ENCODE peak calls at places on chromosomes 3 and 15, in seven cellular contexts. A, S, B, X, Q, F and H are unnamed samples.

GRCh38 chr3:64358853-64359252 is 133.6 kb upstream of the PRICKLE2 start:
- DNase-seq in Q (no peak), F (no peak), X (no peak), S (no peak), B (no peak), A (no peak), H (no peak)

GRCh38 chr3:4979401-4980228 is at the start of gene BHLHE40:
- DNase-seq in F (peak), X (no peak), B (peak), A (peak), Q (no peak), S (no peak), H (no peak)

GRCh38 chr3:182136008-182136910 is 424.5 kb downstream of the SOX2 start:
- DNase-seq in X (no peak), S (no peak), Q (no peak), F (no peak), B (no peak), A (no peak), H (no peak)

GRCh38 chr15:64681424-64682024 is 93.9 kb downstream of the RBPMS2 start:
- DNase-seq in A (peak), S (peak), B (peak), Q (no peak), X (peak), F (no peak), H (peak)

GRCh38 chr15:31615643-31616415 is 289.2 kb downstream of the KLF13 start:
- DNase-seq in F (no peak), B (no peak), Q (no peak), S (no peak), X (no peak), A (no peak), H (no peak)

GRCh38 chr3:122081543-122081942 is 26.4 kb downstream of the CD86 start:
- DNase-seq in S (no peak), Q (no peak), X (no peak), F (no peak), B (no peak), A (no peak), H (no peak)

GRCh38 chr15:31279221-31280036 is 47.2 kb upstream of the KLF13 start:
- DNase-seq in A (peak), X (no peak), B (no peak), F (peak), Q (no peak), S (no peak), H (peak)

GRCh38 chr3:143751643-143752178 is 96.6 kb downstream of the SLC9A9 start:
- DNase-seq in B (no peak), A (no peak), F (no peak), X (no peak), S (no peak), Q (peak), H (no peak)

GRCh38 chr15:33013827-33014445 is 180.6 kb downstream of the FMN1 start:
- DNase-seq in F (no peak), A (no peak), Q (no peak), X (no peak), S (no peak), B (no peak), H (no peak)

GRCh38 chr15:69863446-69863845 is 234.3 kb downstream of the TLE3 start:
- DNase-seq in B (no peak), Q (no peak), X (no peak), F (no peak), A (no peak), S (no peak), H (no peak)

GRCh38 chr15:60673918-60674558 is 195.1 kb upstream of the ICE2 start:
- DNase-seq in S (no peak), A (peak), F (no peak), Q (no peak), X (peak), B (no peak), H (peak)

GRCh38 chr15:45254405-45255293 is 2.6 kb downstream of the SLC28A2 start:
- DNase-seq in X (no peak), F (no peak), B (no peak), Q (no peak), S (no peak), A (peak), H (no peak)

GRCh38 chr3:107346559-107346958 is 30.7 kb upstream of the CCDC54 start:
- DNase-seq in Q (no peak), B (no peak), A (no peak), F (no peak), S (no peak), X (no peak), H (no peak)

GRCh38 chr15:70362350-70362749 is 264.6 kb upstream of the TLE3 start:
- DNase-seq in S (no peak), Q (no peak), X (no peak), F (no peak), B (no peak), A (no peak), H (no peak)

GRCh38 chr15:52480990-52481389 is 47.7 kb downstream of the MYO5A start:
- DNase-seq in A (no peak), B (no peak), X (no peak), S (no peak), Q (no peak), F (no peak), H (no peak)

GRCh38 chr3:46670891-46671427 is 22.5 kb downstream of the ALS2CL start:
- DNase-seq in B (no peak), X (peak), Q (peak), S (no peak), F (peak), A (no peak), H (no peak)

GRCh38 chr3:127370906-127371305 is 83.1 kb upstream of the PRR20G start:
- DNase-seq in B (no peak), S (no peak), A (no peak), F (no peak), X (no peak), Q (no peak), H (no peak)

GRCh38 chr15:74752486-74753395 is 4.1 kb downstream of the CYP1A2 start:
- DNase-seq in F (no peak), Q (no peak), X (no peak), B (no peak), S (no peak), A (no peak), H (no peak)

GRCh38 chr3:183822631-183823030 is 2.7 kb downstream of the MAP6D1 start:
- DNase-seq in F (no peak), B (peak), S (peak), Q (no peak), A (no peak), X (no peak), H (no peak)

GRCh38 chr15:65867244-65867643 is 2.0 kb upstream of the RAB11A start:
- DNase-seq in F (no peak), S (no peak), B (no peak), A (no peak), Q (no peak), X (no peak), H (no peak)

GRCh38 chr3:194830401-194830800 is 144.7 kb downstream of the FAM43A start:
- DNase-seq in A (no peak), B (no peak), X (no peak), S (no peak), F (no peak), Q (no peak), H (no peak)

GRCh38 chr3:40924559-40925058 is 274.7 kb upstream of the CTNNB1 start:
- DNase-seq in Q (no peak), A (no peak), B (no peak), S (no peak), F (peak), X (no peak), H (no peak)

GRCh38 chr3:126544596-126545281 is 14.0 kb downstream of the C3orf22 start:
- DNase-seq in F (no peak), X (peak), B (no peak), A (peak), S (no peak), Q (no peak), H (no peak)

GRCh38 chr3:62238003-62238402 is 135.3 kb downstream of the FEZF2 start:
- DNase-seq in S (no peak), F (no peak), A (no peak), Q (no peak), B (no peak), X (no peak), H (no peak)
- H3K4me3 ChIP-seq in S (no peak), F (no peak), A (no peak), Q (no peak), B (no peak), X (no peak), H (no peak)

GRCh38 chr3:189803254-189803653 is 172.1 kb downstream of the TP63 start:
- DNase-seq in X (no peak), S (no peak), F (no peak), A (no peak), B (no peak), Q (no peak), H (no peak)

GRCh38 chr3:189805375-189806067 is 174.3 kb downstream of the TP63 start:
- DNase-seq in B (no peak), S (no peak), X (no peak), F (no peak), A (no peak), Q (no peak), H (no peak)

GRCh38 chr3:189809583-189809982 is 178.4 kb downstream of the TP63 start:
- DNase-seq in X (no peak), S (no peak), F (no peak), Q (no peak), B (no peak), A (no peak), H (no peak)

GRCh38 chr3:189808246-189809007 is 177.2 kb downstream of the TP63 start:
- DNase-seq in S (no peak), A (no peak), F (no peak), X (no peak), Q (no peak), B (no peak), H (no peak)

DNA sequence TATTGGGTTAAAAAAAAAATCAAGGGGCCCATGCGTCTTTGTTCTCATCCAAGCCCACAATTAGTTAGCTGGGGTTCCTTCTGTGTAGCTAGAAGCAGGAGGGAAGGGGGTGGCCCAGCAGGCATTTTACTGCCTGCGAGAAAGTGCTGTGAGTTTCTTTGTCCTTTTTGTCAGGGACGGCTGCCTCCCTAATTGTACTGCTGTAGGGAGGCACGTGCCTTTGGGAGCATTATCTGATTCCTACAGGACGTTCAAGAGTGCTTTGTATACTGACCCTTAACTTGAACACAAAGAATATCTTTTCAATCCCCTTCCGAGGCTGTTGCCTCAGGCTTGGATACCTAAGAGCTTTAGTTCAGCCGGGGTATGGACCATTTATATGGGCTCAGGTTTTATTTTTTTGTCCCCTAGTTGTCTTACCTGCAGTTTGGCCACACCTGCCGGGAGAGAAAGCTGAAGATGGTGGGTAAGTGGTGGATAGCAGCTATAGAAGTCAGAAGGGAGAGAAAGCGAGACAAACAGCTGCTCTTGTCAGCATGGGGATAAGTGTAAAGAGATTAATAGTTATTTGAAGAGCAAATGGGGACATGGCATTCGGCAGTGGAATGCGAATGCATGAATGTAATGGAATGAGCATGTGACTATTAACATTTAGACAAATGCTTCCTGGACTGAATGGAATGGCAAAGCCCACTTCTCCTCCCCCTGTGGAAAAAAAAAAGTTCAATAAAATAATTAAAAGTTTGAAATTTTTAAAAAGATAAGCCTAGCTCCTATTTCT is 175.2 kb downstream of the TP63 start:
- DNase-seq in F (no peak), B (peak), A (no peak), X (no peak), S (peak), Q (no peak), H (no peak)
- H3K27ac ChIP-seq in F (no peak), B (no peak), A (no peak), X (no peak), S (no peak), Q (no peak), H (no peak)

GRCh38 chr3:141266797-141267555 is 35.4 kb downstream of the PXYLP1 start:
- DNase-seq in X (no peak), B (no peak), A (no peak), S (no peak), Q (peak), F (no peak), H (no peak)
- H3K4me3 ChIP-seq in X (no peak), B (no peak), A (no peak), S (no peak), Q (peak), F (peak), H (no peak)

GRCh38 chr3:156674911-156675743 is 737 bp downstream of the TIPARP start:
- DNase-seq in S (peak), Q (peak), A (peak), F (peak), X (peak), B (peak), H (peak)

GRCh38 chr3:156675744-156676466 is 1.5 kb downstream of the TIPARP start:
- DNase-seq in X (peak), Q (peak), A (peak), F (peak), B (no peak), S (no peak), H (peak)

GRCh38 chr3:156677120-156677479 is 2.7 kb downstream of the TIPARP start:
- DNase-seq in Q (peak), F (no peak), X (no peak), A (no peak), B (no peak), S (no peak), H (no peak)

GRCh38 chr3:156677536-156677935 is 3.1 kb downstream of the TIPARP start:
- DNase-seq in X (no peak), S (no peak), A (no peak), F (no peak), B (no peak), Q (no peak), H (no peak)

GRCh38 chr3:156676467-156677119 is 2.2 kb downstream of the TIPARP start:
- DNase-seq in F (no peak), Q (no peak), X (no peak), A (no peak), B (no peak), S (no peak), H (no peak)
- H3K27ac ChIP-seq in F (no peak), Q (no peak), X (peak), A (peak), B (no peak), S (no peak), H (peak)

GRCh38 chr3:73622135-73622534 is 2.6 kb downstream of the PDZRN3 start:
- DNase-seq in X (peak), B (peak), F (peak), S (no peak), Q (no peak), A (peak), H (peak)

GRCh38 chr3:73623316-73623715 is 1.4 kb downstream of the PDZRN3 start:
- DNase-seq in Q (no peak), S (no peak), B (no peak), X (no peak), A (no peak), F (peak), H (no peak)

GRCh38 chr3:73618461-73618860 is 6.3 kb downstream of the PDZRN3 start:
- DNase-seq in F (no peak), X (no peak), S (no peak), Q (no peak), B (no peak), A (no peak), H (no peak)

GRCh38 chr3:73623996-73624362 is 762 bp downstream of the PDZRN3 start:
- DNase-seq in A (peak), Q (no peak), S (no peak), F (peak), B (peak), X (peak), H (peak)

GRCh38 chr3:73621388-73621787 is 3.4 kb downstream of the PDZRN3 start:
- DNase-seq in Q (no peak), F (no peak), S (no peak), A (peak), B (no peak), X (peak), H (peak)
- H3K4me3 ChIP-seq in Q (no peak), F (peak), S (peak), A (peak), B (no peak), X (peak), H (peak)

GRCh38 chr15:57069423-57069822 is 151.0 kb downstream of the TCF12 start:
- DNase-seq in S (no peak), X (no peak), A (no peak), Q (no peak), B (no peak), F (no peak), H (no peak)
- H3K27ac ChIP-seq in S (no peak), X (no peak), A (no peak), Q (no peak), B (no peak), F (no peak), H (no peak)